ENCODE peak calls at places on chromosome 12, in four cellular contexts. R is AG10803, J is kidney tubule cell, F is AG08395. G is an unnamed sample.

GRCh38 chr12:116406529-116406928 is 129.0 kb upstream of the MED13L start:
- DNase-seq in R (peak; percentile 94), F (peak; percentile 93), J (peak; percentile 38), G (peak; percentile 97)

GRCh38 chr12:26292596-26292995 is 97.2 kb downstream of the SSPN start:
- DNase-seq in R (no peak), J (peak; percentile 42), F (no peak), G (no peak)

GRCh38 chr12:116520801-116521471 is 38.2 kb upstream of the MAP1LC3B2 start:
- DNase-seq in R (peak; percentile 91), F (peak; percentile 62), J (peak; percentile 80), G (peak; percentile 74)

GRCh38 chr12:56462565-56462964 is 5.8 kb upstream of the SPRYD4 start:
- DNase-seq in F (no peak), J (no peak), R (no peak), G (no peak)

GRCh38 chr12:12671850-12672660 is 23.9 kb downstream of the GPR19 start:
- DNase-seq in F (peak; percentile 37), R (peak; percentile 48), J (peak; percentile 73), G (no peak)

GRCh38 chr12:78062781-78063180 is 232.1 kb downstream of the NAV3 start:
- DNase-seq in R (peak; percentile 68), F (peak; percentile 27), J (peak; percentile 51), G (peak; percentile 29)

GRCh38 chr12:69101505-69101904 is 137.9 kb upstream of the CPSF6 start:
- DNase-seq in F (no peak), J (no peak), R (no peak), G (no peak)

GRCh38 chr12:19694627-19695026 is 255.3 kb downstream of the AEBP2 start:
- DNase-seq in J (no peak), R (peak; percentile 23), F (no peak), G (no peak)

GRCh38 chr12:98587084-98587483 is 6.4 kb upstream of the SLC25A3 start:
- DNase-seq in R (no peak), F (no peak), J (no peak), G (no peak)

GRCh38 chr12:84937383-84937782 is 24.8 kb upstream of the SLC6A15 start:
- DNase-seq in J (no peak), F (no peak), R (no peak), G (no peak)

GRCh38 chr12:12837025-12837872 is 24.1 kb downstream of the DDX47 start:
- DNase-seq in R (peak; percentile 72), F (peak; percentile 80), J (peak; percentile 91), G (peak; percentile 66)

GRCh38 chr12:52391618-52392002 is 6.2 kb upstream of the KRT84 start:
- DNase-seq in R (peak; percentile 21), F (no peak), J (peak; percentile 71), G (no peak)

GRCh38 chr12:49133014-49133413 is 1.8 kb upstream of the TUBA1B start:
- DNase-seq in R (no peak), J (no peak), F (no peak), G (no peak)

GRCh38 chr12:93526786-93527428 is 45.6 kb upstream of the SOCS2 start:
- DNase-seq in F (peak; percentile 71), R (peak; percentile 95), J (peak; percentile 87), G (peak; percentile 65)

GRCh38 chr12:95836185-95836609 is 22.6 kb upstream of the SNRPF start:
- DNase-seq in J (peak; percentile 61), F (peak; percentile 64), R (peak; percentile 55), G (no peak)

GRCh38 chr12:2891240-2892053 is 756 bp downstream of the TULP3 start:
- DNase-seq in J (peak; percentile 64), R (peak; percentile 69), F (peak; percentile 38), G (no peak)

GRCh38 chr12:3755898-3756297 is 3.0 kb upstream of the CRACR2A start:
- DNase-seq in J (no peak), F (no peak), R (no peak), G (no peak)

GRCh38 chr12:89571481-89572190 is 45.8 kb upstream of the POC1B start:
- DNase-seq in J (no peak), F (peak; percentile 75), R (peak; percentile 96), G (peak; percentile 84)

GRCh38 chr12:48996794-48997718 is 2.1 kb downstream of the DDN start:
- DNase-seq in F (peak; percentile 81), J (peak; percentile 67), R (peak; percentile 65), G (no peak)

GRCh38 chr12:105477873-105478272 is 147.4 kb downstream of the C12orf75 start:
- DNase-seq in F (no peak), R (no peak), J (no peak), G (no peak)

GRCh38 chr12:128266559-128267245 is at the start of gene TMEM132C:
- DNase-seq in J (no peak), F (no peak), R (no peak), G (no peak)

GRCh38 chr12:122394626-122395194 is 27.8 kb downstream of the CLIP1 start:
- DNase-seq in R (peak; percentile 31), J (peak; percentile 19), F (no peak), G (no peak)

GRCh38 chr12:31506907-31507306 is 84.0 kb downstream of the DENND5B start:
- DNase-seq in J (peak; percentile 86), F (no peak), R (peak; percentile 53), G (no peak)

GRCh38 chr12:26135010-26135420 is 10.2 kb upstream of the BHLHE41 start:
- DNase-seq in F (no peak), R (no peak), J (peak; percentile 94), G (no peak)

GRCh38 chr12:94561943-94562411 is 88.4 kb downstream of the TMCC3 start:
- DNase-seq in J (peak; percentile 64), R (no peak), F (no peak), G (no peak)

G was measured in GM04504.